ENCODE peak calls at places on chromosomes 2 and 18, in seven cellular contexts. One of them, this sample, is unnamed.

GRCh38 chr2:573805-574392 is 103.3 kb downstream of the TMEM18 start:
- DNase-seq in PC-9: no peak
- DNase-seq in sigmoid colon: no peak
- DNase-seq in GM23338: no peak
- DNase-seq in AG10803: no peak
- DNase-seq in adrenal gland: no peak
- DNase-seq in astrocyte of the spinal cord: no peak
- DNase-seq in this sample: no peak

GRCh38 chr18:79634186-79634585 is 45.4 kb upstream of the CTDP1 start:
- DNase-seq in PC-9: no peak
- DNase-seq in sigmoid colon: no peak
- DNase-seq in GM23338: no peak
- DNase-seq in AG10803: no peak
- DNase-seq in adrenal gland: peak
- DNase-seq in astrocyte of the spinal cord: no peak
- DNase-seq in this sample: no peak

GRCh38 chr2:15733867-15734765 is 142.4 kb downstream of the DDX1 start:
- DNase-seq in PC-9: peak
- DNase-seq in sigmoid colon: no peak
- DNase-seq in GM23338: no peak
- DNase-seq in AG10803: peak
- DNase-seq in adrenal gland: peak
- DNase-seq in astrocyte of the spinal cord: peak
- DNase-seq in this sample: no peak

GRCh38 chr2:233912799-233913423 is 4.3 kb upstream of the TRPM8 start:
- DNase-seq in PC-9: no peak
- DNase-seq in sigmoid colon: no peak
- DNase-seq in GM23338: peak
- DNase-seq in AG10803: no peak
- DNase-seq in adrenal gland: no peak
- DNase-seq in astrocyte of the spinal cord: peak
- DNase-seq in this sample: no peak

GRCh38 chr18:10298346-10298745 is 156.1 kb upstream of the APCDD1 start:
- DNase-seq in PC-9: no peak
- DNase-seq in sigmoid colon: no peak
- DNase-seq in GM23338: no peak
- DNase-seq in AG10803: no peak
- DNase-seq in adrenal gland: no peak
- DNase-seq in astrocyte of the spinal cord: no peak
- DNase-seq in this sample: no peak

GRCh38 chr2:29146197-29146596 is 31.0 kb downstream of the CLIP4 start:
- DNase-seq in PC-9: no peak
- DNase-seq in sigmoid colon: no peak
- DNase-seq in GM23338: no peak
- DNase-seq in AG10803: no peak
- DNase-seq in adrenal gland: no peak
- DNase-seq in astrocyte of the spinal cord: no peak
- DNase-seq in this sample: no peak

GRCh38 chr2:181678033-181678586 is 2.2 kb downstream of the NEUROD1 start:
- DNase-seq in PC-9: no peak
- DNase-seq in sigmoid colon: peak
- DNase-seq in GM23338: peak
- DNase-seq in AG10803: peak
- DNase-seq in adrenal gland: peak
- DNase-seq in astrocyte of the spinal cord: peak
- DNase-seq in this sample: peak

GRCh38 chr2:129006135-129006885 is 687.6 kb upstream of the HS6ST1 start:
- DNase-seq in PC-9: no peak
- DNase-seq in sigmoid colon: no peak
- DNase-seq in GM23338: no peak
- DNase-seq in AG10803: no peak
- DNase-seq in adrenal gland: no peak
- DNase-seq in astrocyte of the spinal cord: no peak
- DNase-seq in this sample: no peak

GRCh38 chr18:67068608-67069007 is 447.9 kb downstream of the DSEL start:
- DNase-seq in PC-9: no peak
- DNase-seq in sigmoid colon: no peak
- DNase-seq in GM23338: no peak
- DNase-seq in AG10803: no peak
- DNase-seq in adrenal gland: no peak
- DNase-seq in astrocyte of the spinal cord: no peak
- DNase-seq in this sample: no peak

GRCh38 chr2:8515390-8515761 is 166.5 kb upstream of the ID2 start:
- DNase-seq in PC-9: no peak
- DNase-seq in sigmoid colon: no peak
- DNase-seq in GM23338: no peak
- DNase-seq in AG10803: no peak
- DNase-seq in adrenal gland: peak
- DNase-seq in astrocyte of the spinal cord: no peak
- DNase-seq in this sample: no peak

GRCh38 chr18:58993260-58993659 is 128.6 kb downstream of the ZNF532 start:
- DNase-seq in PC-9: no peak
- DNase-seq in sigmoid colon: no peak
- DNase-seq in GM23338: no peak
- DNase-seq in AG10803: peak
- DNase-seq in adrenal gland: no peak
- DNase-seq in astrocyte of the spinal cord: peak
- DNase-seq in this sample: peak

GRCh38 chr18:79617521-79618500 is 61.8 kb upstream of the CTDP1 start:
- DNase-seq in PC-9: no peak
- DNase-seq in sigmoid colon: peak
- DNase-seq in GM23338: peak
- DNase-seq in AG10803: no peak
- DNase-seq in adrenal gland: no peak
- DNase-seq in astrocyte of the spinal cord: no peak
- DNase-seq in this sample: no peak

GRCh38 chr18:62485684-62486083 is 37.1 kb upstream of the ZCCHC2 start:
- DNase-seq in PC-9: peak
- DNase-seq in sigmoid colon: no peak
- DNase-seq in GM23338: no peak
- DNase-seq in AG10803: peak
- DNase-seq in adrenal gland: peak
- DNase-seq in astrocyte of the spinal cord: peak
- DNase-seq in this sample: peak

GRCh38 chr2:10478916-10479315 is 30.8 kb upstream of the ODC1 start:
- DNase-seq in PC-9: no peak
- DNase-seq in sigmoid colon: peak
- DNase-seq in GM23338: no peak
- DNase-seq in AG10803: no peak
- DNase-seq in adrenal gland: no peak
- DNase-seq in astrocyte of the spinal cord: no peak
- DNase-seq in this sample: no peak

GRCh38 chr2:132963161-132963560 is 293.2 kb upstream of the LYPD1 start:
- DNase-seq in PC-9: no peak
- DNase-seq in sigmoid colon: no peak
- DNase-seq in GM23338: no peak
- DNase-seq in AG10803: no peak
- DNase-seq in adrenal gland: no peak
- DNase-seq in astrocyte of the spinal cord: no peak
- DNase-seq in this sample: no peak

GRCh38 chr18:77044866-77045664 is 87.5 kb downstream of the MBP start:
- DNase-seq in PC-9: no peak
- DNase-seq in sigmoid colon: no peak
- DNase-seq in GM23338: no peak
- DNase-seq in AG10803: no peak
- DNase-seq in adrenal gland: no peak
- DNase-seq in astrocyte of the spinal cord: no peak
- DNase-seq in this sample: no peak

GRCh38 chr2:64939332-64939917 is 49.8 kb upstream of the SLC1A4 start:
- DNase-seq in PC-9: no peak
- DNase-seq in sigmoid colon: no peak
- DNase-seq in GM23338: peak
- DNase-seq in AG10803: no peak
- DNase-seq in adrenal gland: no peak
- DNase-seq in astrocyte of the spinal cord: no peak
- DNase-seq in this sample: no peak

GRCh38 chr18:58263055-58263732 is 219.2 kb downstream of the NEDD4L start:
- DNase-seq in PC-9: peak
- DNase-seq in sigmoid colon: no peak
- DNase-seq in GM23338: peak
- DNase-seq in AG10803: no peak
- DNase-seq in adrenal gland: no peak
- DNase-seq in astrocyte of the spinal cord: peak
- DNase-seq in this sample: no peak

GRCh38 chr2:41963661-41964525 is 83.9 kb upstream of the PKDCC start:
- DNase-seq in PC-9: peak
- DNase-seq in sigmoid colon: peak
- DNase-seq in GM23338: peak
- DNase-seq in AG10803: peak
- DNase-seq in adrenal gland: peak
- DNase-seq in astrocyte of the spinal cord: peak
- DNase-seq in this sample: no peak

GRCh38 chr2:169393068-169393590 is 30.8 kb upstream of the LRP2 start:
- DNase-seq in PC-9: no peak
- DNase-seq in sigmoid colon: no peak
- DNase-seq in GM23338: no peak
- DNase-seq in AG10803: no peak
- DNase-seq in adrenal gland: no peak
- DNase-seq in astrocyte of the spinal cord: no peak
- DNase-seq in this sample: no peak

GRCh38 chr18:12283256-12283655 is 24.8 kb upstream of the TUBB6 start:
- DNase-seq in PC-9: peak
- DNase-seq in sigmoid colon: no peak
- DNase-seq in GM23338: peak
- DNase-seq in AG10803: peak
- DNase-seq in adrenal gland: no peak
- DNase-seq in astrocyte of the spinal cord: peak
- DNase-seq in this sample: no peak

GRCh38 chr2:60152226-60152833 is 401.1 kb downstream of the BCL11A start:
- DNase-seq in PC-9: no peak
- DNase-seq in sigmoid colon: no peak
- DNase-seq in GM23338: peak
- DNase-seq in AG10803: peak
- DNase-seq in adrenal gland: no peak
- DNase-seq in astrocyte of the spinal cord: peak
- DNase-seq in this sample: no peak

GRCh38 chr2:164739966-164740365 is 101.7 kb downstream of the COBLL1 start:
- DNase-seq in PC-9: no peak
- DNase-seq in sigmoid colon: no peak
- DNase-seq in GM23338: no peak
- DNase-seq in AG10803: peak
- DNase-seq in adrenal gland: no peak
- DNase-seq in astrocyte of the spinal cord: peak
- DNase-seq in this sample: peak

GRCh38 chr18:57538614-57539013 is 47.9 kb downstream of the FECH start:
- DNase-seq in PC-9: no peak
- DNase-seq in sigmoid colon: no peak
- DNase-seq in GM23338: no peak
- DNase-seq in AG10803: no peak
- DNase-seq in adrenal gland: no peak
- DNase-seq in astrocyte of the spinal cord: no peak
- DNase-seq in this sample: no peak

GRCh38 chr2:172613610-172614231 is 57.8 kb downstream of the PDK1 start:
- DNase-seq in PC-9: no peak
- DNase-seq in sigmoid colon: no peak
- DNase-seq in GM23338: peak
- DNase-seq in AG10803: no peak
- DNase-seq in adrenal gland: no peak
- DNase-seq in astrocyte of the spinal cord: no peak
- DNase-seq in this sample: no peak

GRCh38 chr18:79681484-79682387 is 2.1 kb downstream of the CTDP1 start:
- DNase-seq in PC-9: no peak
- DNase-seq in sigmoid colon: no peak
- DNase-seq in GM23338: no peak
- DNase-seq in AG10803: no peak
- DNase-seq in adrenal gland: no peak
- DNase-seq in astrocyte of the spinal cord: no peak
- DNase-seq in this sample: no peak

GRCh38 chr2:84889332-84889731 is 8.4 kb upstream of the TRABD2A start:
- DNase-seq in PC-9: no peak
- DNase-seq in sigmoid colon: peak
- DNase-seq in GM23338: no peak
- DNase-seq in AG10803: no peak
- DNase-seq in adrenal gland: no peak
- DNase-seq in astrocyte of the spinal cord: no peak
- DNase-seq in this sample: no peak
- H3K4me3 ChIP-seq in PC-9: no peak
- H3K4me3 ChIP-seq in sigmoid colon: no peak
- H3K4me3 ChIP-seq in GM23338: no peak
- H3K4me3 ChIP-seq in AG10803: peak
- H3K4me3 ChIP-seq in adrenal gland: no peak
- H3K4me3 ChIP-seq in astrocyte of the spinal cord: no peak
- H3K4me3 ChIP-seq in this sample: no peak

GRCh38 chr2:218125626-218126080 is at the start of gene CXCR2:
- DNase-seq in PC-9: no peak
- DNase-seq in sigmoid colon: no peak
- DNase-seq in GM23338: peak
- DNase-seq in AG10803: no peak
- DNase-seq in adrenal gland: peak
- DNase-seq in astrocyte of the spinal cord: no peak
- DNase-seq in this sample: no peak
- TF ChIP-seq CTCF in PC-9: no peak
- TF ChIP-seq CTCF in sigmoid colon: no peak
- TF ChIP-seq CTCF in GM23338: no peak
- TF ChIP-seq CTCF in AG10803: no peak
- TF ChIP-seq CTCF in adrenal gland: peak
- TF ChIP-seq CTCF in astrocyte of the spinal cord: no peak
- TF ChIP-seq CTCF in this sample: no peak

DNA sequence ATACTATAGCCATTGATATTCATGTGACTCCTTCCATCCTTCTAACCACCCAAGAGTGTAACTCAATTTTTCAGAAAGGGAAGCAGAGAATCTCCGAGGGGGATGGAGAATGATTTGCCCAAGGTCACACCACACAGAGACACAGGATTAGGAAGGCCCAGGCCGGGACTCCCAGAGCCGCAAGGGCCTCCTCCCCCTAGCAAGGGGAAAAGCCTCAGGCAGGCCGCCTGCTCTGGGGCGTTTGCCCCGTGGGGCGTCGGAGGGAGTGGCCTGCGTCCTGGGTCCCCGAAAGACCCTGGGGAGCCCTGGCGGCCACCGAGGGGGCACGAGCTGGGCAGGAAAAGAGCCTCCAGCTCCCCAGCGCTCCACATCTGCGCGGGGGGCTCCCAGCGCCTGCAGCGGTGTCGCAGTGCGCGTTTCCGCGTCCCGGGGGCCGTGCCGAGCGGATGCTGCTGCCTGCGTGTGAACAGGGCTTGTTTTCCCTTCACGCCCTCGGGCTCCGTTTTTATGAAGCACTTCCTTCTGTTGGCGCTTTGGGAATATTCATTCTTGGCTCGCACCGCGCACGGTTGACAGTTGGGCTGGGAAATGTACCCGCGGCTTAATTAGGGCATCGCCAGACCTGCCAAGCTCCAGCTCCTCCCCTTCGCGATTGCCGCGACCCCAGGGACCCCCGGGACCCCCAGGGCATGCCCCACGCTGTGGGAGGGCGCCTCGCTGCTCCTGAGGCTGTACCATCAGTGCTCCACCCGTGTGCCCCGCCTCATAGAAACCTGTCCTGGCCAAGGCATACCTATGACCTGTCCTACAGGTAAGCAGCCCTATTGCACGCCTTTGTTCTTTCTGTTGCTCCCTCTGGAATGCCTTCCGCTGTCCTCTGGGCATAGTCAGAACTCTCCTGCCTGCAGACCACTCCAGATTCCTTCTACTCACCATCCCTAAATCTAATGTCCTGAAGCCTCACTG is 158.9 kb upstream of the GLI2 start:
- DNase-seq in PC-9: peak
- DNase-seq in sigmoid colon: peak
- DNase-seq in GM23338: peak
- DNase-seq in AG10803: peak
- DNase-seq in adrenal gland: peak
- DNase-seq in astrocyte of the spinal cord: no peak
- DNase-seq in this sample: peak
- H3K4me3 ChIP-seq in PC-9: peak
- H3K4me3 ChIP-seq in sigmoid colon: peak
- H3K4me3 ChIP-seq in GM23338: peak
- H3K4me3 ChIP-seq in AG10803: peak
- H3K4me3 ChIP-seq in adrenal gland: no peak
- H3K4me3 ChIP-seq in astrocyte of the spinal cord: no peak
- H3K4me3 ChIP-seq in this sample: peak

GRCh38 chr2:162524192-162524591 is 180.3 kb downstream of the GCA start:
- DNase-seq in PC-9: no peak
- DNase-seq in sigmoid colon: no peak
- DNase-seq in GM23338: peak
- DNase-seq in AG10803: no peak
- DNase-seq in adrenal gland: peak
- DNase-seq in astrocyte of the spinal cord: no peak
- DNase-seq in this sample: no peak
- TF ChIP-seq CTCF in PC-9: no peak
- TF ChIP-seq CTCF in sigmoid colon: no peak
- TF ChIP-seq CTCF in GM23338: peak
- TF ChIP-seq CTCF in AG10803: no peak
- TF ChIP-seq CTCF in adrenal gland: peak
- TF ChIP-seq CTCF in astrocyte of the spinal cord: no peak
- TF ChIP-seq CTCF in this sample: no peak

This sample was measured in AG09309.